ENCODE peak calls at places on chromosomes 5 and 9, in five cellular contexts. One of them, this sample, is unnamed.

GRCh38 chr9:109315889-109316640 is 4.8 kb downstream of the EPB41L4B start:
- DNase-seq in NB4: no peak
- DNase-seq in K562: no peak
- DNase-seq in right lobe of liver: peak; percentile 94
- DNase-seq in A549: peak; percentile 91
- DNase-seq in this sample: peak; percentile 92

GRCh38 chr5:159836691-159837090 is 79.6 kb upstream of the ADRA1B start:
- DNase-seq in right lobe of liver: no peak
- DNase-seq in A549: no peak
- DNase-seq in NB4: no peak
- DNase-seq in K562: no peak
- DNase-seq in this sample: no peak

GRCh38 chr5:109685916-109686315 is 3.8 kb upstream of the MAN2A1 start:
- DNase-seq in A549: no peak
- DNase-seq in right lobe of liver: no peak
- DNase-seq in K562: no peak
- DNase-seq in NB4: no peak
- DNase-seq in this sample: no peak

GRCh38 chr5:107372723-107373487 is 297.8 kb downstream of the EFNA5 start:
- DNase-seq in right lobe of liver: no peak
- DNase-seq in NB4: no peak
- DNase-seq in K562: no peak
- DNase-seq in A549: no peak
- DNase-seq in this sample: no peak

GRCh38 chr5:139650689-139651501 is 2.7 kb downstream of the CXXC5 start:
- DNase-seq in right lobe of liver: peak; percentile 96
- DNase-seq in A549: peak; percentile 56
- DNase-seq in NB4: no peak
- DNase-seq in K562: peak; percentile 59
- DNase-seq in this sample: no peak

GRCh38 chr5:95818181-95819147 is 4.1 kb downstream of the GLRX start:
- DNase-seq in right lobe of liver: peak; percentile 60
- DNase-seq in NB4: peak; percentile 96
- DNase-seq in A549: no peak
- DNase-seq in K562: no peak
- DNase-seq in this sample: no peak

GRCh38 chr5:138465288-138466057 is at the start of gene EGR1:
- DNase-seq in A549: peak; percentile 94
- DNase-seq in right lobe of liver: peak; percentile 96
- DNase-seq in K562: peak; percentile 78
- DNase-seq in NB4: peak; percentile 92
- DNase-seq in this sample: peak; percentile 75

GRCh38 chr9:71911908-71912325 is 478 bp downstream of the C9orf85 start:
- DNase-seq in K562: peak; percentile 9
- DNase-seq in A549: no peak
- DNase-seq in right lobe of liver: peak; percentile 67
- DNase-seq in NB4: no peak
- DNase-seq in this sample: no peak

GRCh38 chr9:68536876-68537490 is 3.7 kb downstream of the TMEM252 start:
- DNase-seq in right lobe of liver: no peak
- DNase-seq in NB4: no peak
- DNase-seq in K562: no peak
- DNase-seq in A549: no peak
- DNase-seq in this sample: no peak

GRCh38 chr9:38038307-38039089 is 30.5 kb downstream of the SHB start:
- DNase-seq in NB4: no peak
- DNase-seq in A549: no peak
- DNase-seq in K562: peak; percentile 79
- DNase-seq in right lobe of liver: no peak
- DNase-seq in this sample: no peak

GRCh38 chr9:31137151-31137849 is 1247.1 kb upstream of the ACO1 start:
- DNase-seq in NB4: peak; percentile 26
- DNase-seq in K562: no peak
- DNase-seq in right lobe of liver: no peak
- DNase-seq in A549: peak; percentile 30
- DNase-seq in this sample: peak; percentile 29

GRCh38 chr5:84370176-84370575 is 14.5 kb downstream of the EDIL3 start:
- DNase-seq in NB4: peak; percentile 1
- DNase-seq in right lobe of liver: no peak
- DNase-seq in A549: no peak
- DNase-seq in K562: no peak
- DNase-seq in this sample: no peak

GRCh38 chr5:141439411-141440141 is 9.3 kb downstream of the PCDHGA12 start:
- DNase-seq in K562: no peak
- DNase-seq in A549: no peak
- DNase-seq in right lobe of liver: no peak
- DNase-seq in NB4: no peak
- DNase-seq in this sample: no peak

GRCh38 chr5:150670961-150671337 is 9.9 kb downstream of the MYOZ3 start:
- DNase-seq in A549: no peak
- DNase-seq in NB4: no peak
- DNase-seq in K562: no peak
- DNase-seq in right lobe of liver: no peak
- DNase-seq in this sample: no peak

GRCh38 chr9:16521868-16522381 is 348.5 kb downstream of the BNC2 start:
- DNase-seq in K562: no peak
- DNase-seq in NB4: peak; percentile 86
- DNase-seq in A549: no peak
- DNase-seq in right lobe of liver: no peak
- DNase-seq in this sample: peak; percentile 47

GRCh38 chr5:159242656-159243055 is 20.4 kb upstream of the UBLCP1 start:
- DNase-seq in K562: no peak
- DNase-seq in NB4: no peak
- DNase-seq in right lobe of liver: no peak
- DNase-seq in A549: no peak
- DNase-seq in this sample: no peak

GRCh38 chr5:134255418-134256150 is 29.7 kb upstream of the PPP2CA start:
- DNase-seq in NB4: no peak
- DNase-seq in A549: no peak
- DNase-seq in right lobe of liver: no peak
- DNase-seq in K562: no peak
- DNase-seq in this sample: no peak

GRCh38 chr5:16776611-16777251 is 159.4 kb downstream of the MYO10 start:
- DNase-seq in NB4: no peak
- DNase-seq in K562: no peak
- DNase-seq in right lobe of liver: no peak
- DNase-seq in A549: peak; percentile 54
- DNase-seq in this sample: no peak

GRCh38 chr9:135387976-135388375 is 91.6 kb upstream of the PPP1R26 start:
- DNase-seq in A549: no peak
- DNase-seq in K562: no peak
- DNase-seq in NB4: no peak
- DNase-seq in right lobe of liver: no peak
- DNase-seq in this sample: no peak

GRCh38 chr9:128411373-128412119 is 9.1 kb upstream of the CERCAM start:
- DNase-seq in NB4: no peak
- DNase-seq in A549: no peak
- DNase-seq in right lobe of liver: no peak
- DNase-seq in K562: no peak
- DNase-seq in this sample: no peak

GRCh38 chr9:35518212-35518917 is 28.5 kb downstream of the RUSC2 start:
- DNase-seq in A549: peak; percentile 98
- DNase-seq in K562: no peak
- DNase-seq in right lobe of liver: no peak
- DNase-seq in NB4: no peak
- DNase-seq in this sample: peak; percentile 36

GRCh38 chr9:35538361-35539234 is 48.7 kb downstream of the RUSC2 start:
- DNase-seq in A549: no peak
- DNase-seq in NB4: peak; percentile 50
- DNase-seq in right lobe of liver: no peak
- DNase-seq in K562: no peak
- DNase-seq in this sample: no peak

GRCh38 chr5:115168829-115169391 is 798 bp downstream of the TRIM36 start:
- DNase-seq in K562: peak; percentile 22
- DNase-seq in right lobe of liver: no peak
- DNase-seq in NB4: peak; percentile 67
- DNase-seq in A549: no peak
- DNase-seq in this sample: peak; percentile 52

GRCh38 chr5:77379558-77380061 is 112.5 kb downstream of the WDR41 start:
- DNase-seq in A549: no peak
- DNase-seq in NB4: peak; percentile 13
- DNase-seq in right lobe of liver: no peak
- DNase-seq in K562: no peak
- DNase-seq in this sample: no peak

GRCh38 chr5:14339467-14339866 is 196.3 kb downstream of the TRIO start:
- DNase-seq in A549: no peak
- DNase-seq in right lobe of liver: no peak
- DNase-seq in NB4: no peak
- DNase-seq in K562: no peak
- DNase-seq in this sample: no peak

GRCh38 chr9:14480561-14480960 is 166.6 kb upstream of the NFIB start:
- DNase-seq in K562: no peak
- DNase-seq in right lobe of liver: no peak
- DNase-seq in A549: no peak
- DNase-seq in NB4: no peak
- DNase-seq in this sample: no peak
- TF ChIP-seq POLR2A in K562: no peak
- TF ChIP-seq POLR2A in right lobe of liver: no peak
- TF ChIP-seq POLR2A in A549: no peak
- TF ChIP-seq POLR2A in NB4: no peak
- TF ChIP-seq POLR2A in this sample: no peak

GRCh38 chr9:113516840-113517577 is 53.5 kb downstream of the RGS3 start:
- DNase-seq in NB4: peak; percentile 72
- DNase-seq in A549: no peak
- DNase-seq in right lobe of liver: no peak
- DNase-seq in K562: no peak
- DNase-seq in this sample: no peak
- TF ChIP-seq POLR2A in NB4: no peak
- TF ChIP-seq POLR2A in A549: no peak
- TF ChIP-seq POLR2A in right lobe of liver: no peak
- TF ChIP-seq POLR2A in K562: no peak
- TF ChIP-seq POLR2A in this sample: no peak

GRCh38 chr5:41871866-41872265 is 1.6 kb upstream of the OXCT1 start:
- DNase-seq in right lobe of liver: no peak
- DNase-seq in A549: no peak
- DNase-seq in K562: no peak
- DNase-seq in NB4: no peak
- DNase-seq in this sample: no peak

GRCh38 chr5:41869739-41870620 is at the start of gene OXCT1:
- DNase-seq in right lobe of liver: peak; percentile 73
- DNase-seq in NB4: peak; percentile 86
- DNase-seq in K562: peak; percentile 77
- DNase-seq in A549: peak; percentile 49
- DNase-seq in this sample: peak; percentile 85

GRCh38 chr5:41870621-41871048 is 410 bp upstream of the OXCT1 start:
- DNase-seq in A549: no peak
- DNase-seq in right lobe of liver: no peak
- DNase-seq in NB4: no peak
- DNase-seq in K562: no peak
- DNase-seq in this sample: no peak

GRCh38 chr5:41863871-41864486 is 6.2 kb downstream of the OXCT1 start:
- DNase-seq in right lobe of liver: no peak
- DNase-seq in A549: no peak
- DNase-seq in K562: no peak
- DNase-seq in NB4: no peak
- DNase-seq in this sample: no peak

DNA sequence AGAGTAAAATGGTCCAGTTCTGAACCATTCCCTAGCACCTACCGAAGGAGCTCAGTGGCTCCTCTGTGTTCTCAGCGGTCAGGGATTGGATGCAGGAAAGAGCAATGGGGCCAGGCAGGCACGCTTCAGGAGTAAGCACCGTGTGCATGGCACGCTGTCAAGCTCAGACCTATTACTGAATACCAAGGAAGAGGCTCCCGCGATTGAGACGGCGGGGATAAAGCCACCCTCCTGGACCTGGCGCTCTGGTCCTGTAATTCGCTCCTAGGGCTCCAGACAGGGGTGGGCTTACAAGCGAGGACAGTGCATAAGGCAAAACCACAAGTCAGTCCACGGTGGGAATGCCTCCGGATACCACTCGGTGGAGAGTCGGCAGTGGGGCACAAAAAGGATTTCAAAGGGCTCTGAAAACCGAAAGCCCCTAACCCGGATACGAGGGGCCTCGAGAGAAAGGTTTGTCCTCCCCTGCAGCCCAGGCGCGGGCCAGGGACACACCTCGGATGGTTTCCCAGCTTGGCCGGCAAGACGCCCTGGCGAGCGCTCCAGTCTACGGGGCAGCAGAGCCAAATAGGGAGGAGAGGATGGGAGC is 981 bp downstream of the OXCT1 start:
- DNase-seq in A549: no peak
- DNase-seq in K562: peak; percentile 28
- DNase-seq in right lobe of liver: no peak
- DNase-seq in NB4: peak; percentile 8
- DNase-seq in this sample: no peak
- TF ChIP-seq POLR2A in A549: no peak
- TF ChIP-seq POLR2A in K562: no peak
- TF ChIP-seq POLR2A in right lobe of liver: no peak
- TF ChIP-seq POLR2A in NB4: no peak
- TF ChIP-seq POLR2A in this sample: no peak

GRCh38 chr9:97985058-97985861 is 2.1 kb downstream of the ANP32B start:
- DNase-seq in NB4: peak; percentile 70
- DNase-seq in A549: peak; percentile 48
- DNase-seq in K562: no peak
- DNase-seq in right lobe of liver: peak; percentile 55
- DNase-seq in this sample: peak; percentile 43

GRCh38 chr9:97983524-97984187 is 515 bp downstream of the ANP32B start:
- DNase-seq in NB4: peak; percentile 62
- DNase-seq in right lobe of liver: peak; percentile 73
- DNase-seq in K562: peak; percentile 69
- DNase-seq in A549: peak; percentile 59
- DNase-seq in this sample: peak; percentile 70

GRCh38 chr9:97982719-97983523 is at the start of gene ANP32B:
- DNase-seq in NB4: peak; percentile 96
- DNase-seq in A549: peak; percentile 90
- DNase-seq in K562: peak; percentile 85
- DNase-seq in right lobe of liver: peak; percentile 92
- DNase-seq in this sample: peak; percentile 99

GRCh38 chr9:97986466-97986865 is 3.3 kb downstream of the ANP32B start:
- DNase-seq in A549: no peak
- DNase-seq in K562: no peak
- DNase-seq in NB4: peak; percentile 43
- DNase-seq in right lobe of liver: no peak
- DNase-seq in this sample: no peak

DNA sequence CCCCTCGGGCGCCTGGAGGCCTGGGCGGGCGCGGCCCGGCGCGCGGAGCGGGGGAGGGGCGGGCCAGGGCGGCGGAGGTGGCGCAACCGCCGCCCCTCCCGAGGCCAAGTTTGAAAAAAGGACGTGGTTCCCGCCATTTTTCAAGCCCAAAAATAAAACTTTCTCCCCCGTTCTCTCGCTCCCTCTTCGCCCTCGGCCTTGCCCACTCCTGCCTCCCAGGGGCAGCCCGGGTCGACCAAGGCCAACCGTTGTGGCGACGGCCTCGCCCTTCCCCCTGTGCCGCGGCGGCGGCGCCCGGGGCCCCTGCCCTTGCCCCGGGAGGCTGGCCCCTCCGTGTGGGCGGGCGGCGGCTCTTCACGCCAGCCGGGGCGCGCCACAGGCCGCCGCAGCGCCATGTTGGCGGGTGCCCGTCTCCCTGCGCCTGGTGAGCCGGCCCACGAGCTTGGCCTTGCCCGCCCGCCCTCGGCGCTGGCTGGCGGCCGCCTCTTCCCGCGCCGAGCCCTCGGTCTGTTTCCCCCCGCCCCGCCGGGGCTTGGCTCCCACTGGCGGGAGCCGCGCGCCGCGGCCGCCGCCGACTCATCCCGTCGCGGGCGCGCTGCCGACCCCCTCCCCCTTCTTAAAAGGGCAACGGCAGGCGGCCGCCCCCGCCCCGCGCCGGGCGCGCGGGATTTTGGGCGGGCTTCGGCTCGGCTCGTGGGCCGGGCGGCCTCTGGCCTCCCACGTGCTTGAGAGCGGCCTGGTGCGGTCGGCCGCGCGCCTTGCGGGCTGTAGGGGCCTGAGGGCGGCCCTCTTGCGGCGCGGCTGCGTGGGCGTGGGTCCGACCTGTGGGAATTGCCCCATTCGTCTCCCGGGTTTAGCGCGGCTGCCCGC is 1.3 kb downstream of the ANP32B start:
- DNase-seq in right lobe of liver: peak; percentile 81
- DNase-seq in NB4: peak; percentile 86
- DNase-seq in K562: peak; percentile 81
- DNase-seq in A549: peak; percentile 80
- DNase-seq in this sample: peak; percentile 83
- TF ChIP-seq POLR2A in right lobe of liver: peak; percentile 81
- TF ChIP-seq POLR2A in NB4: no peak
- TF ChIP-seq POLR2A in K562: no peak
- TF ChIP-seq POLR2A in A549: peak; percentile 27
- TF ChIP-seq POLR2A in this sample: peak; percentile 55